ENCODE peak calls at places on chromosomes 4 and X, in eight cellular contexts. Y is lower leg skin; X is NCI-H460; B is iris pigment epithelial cell; A is stimulated activated CD4-positive, alpha-beta T cell treated with anti-CD3 and anti-CD28 coated beads, Interleukin-2, amount 100 ng/mL, for 4 hours; V is testis; L is HS-5; G is HS-27A. N is an unnamed sample.

GRCh38 chr4:68476191-68476590 is 28.9 kb downstream of the TMPRSS11E start:
- DNase-seq in Y (no peak), X (no peak), B (no peak), A (no peak), V (no peak), L (no peak), G (no peak), N (no peak)

GRCh38 chrX:122586831-122587230 is 597.2 kb upstream of the GRIA3 start:
- DNase-seq in Y (no peak), X (no peak), B (peak), A (no peak), V (no peak), L (no peak), G (no peak), N (no peak)

GRCh38 chrX:107713205-107714195 is 62.1 kb downstream of the TSC22D3 start:
- DNase-seq in Y (peak), X (no peak), B (no peak), A (no peak), V (peak), L (no peak), G (no peak), N (no peak)

GRCh38 chr4:112951362-112951962 is 98.0 kb upstream of the ANK2 start:
- DNase-seq in Y (no peak), X (peak), B (peak), A (no peak), V (no peak), L (no peak), G (no peak), N (no peak)

GRCh38 chrX:12992544-12993118 is 17.7 kb downstream of the TMSB4X start:
- DNase-seq in Y (no peak), X (no peak), B (no peak), A (no peak), V (no peak), L (no peak), G (no peak), N (no peak)

GRCh38 chr4:14184767-14185166 is 557.2 kb upstream of the BOD1L1 start:
- DNase-seq in Y (no peak), X (no peak), B (no peak), A (no peak), V (no peak), L (no peak), G (no peak), N (no peak)

GRCh38 chr4:185638548-185639301 is 103.4 kb upstream of the PDLIM3 start:
- DNase-seq in Y (no peak), X (no peak), B (peak), A (no peak), V (no peak), L (no peak), G (no peak), N (no peak)

GRCh38 chrX:74922922-74923321 is 2.3 kb downstream of the NEXMIF start:
- DNase-seq in Y (no peak), X (no peak), B (no peak), A (no peak), V (no peak), L (no peak), G (no peak), N (no peak)

GRCh38 chr4:124647599-124647998 is 64.9 kb downstream of the ANKRD50 start:
- DNase-seq in Y (no peak), X (no peak), B (no peak), A (no peak), V (no peak), L (no peak), G (no peak), N (no peak)

GRCh38 chr4:54082168-54082567 is 17.8 kb upstream of the CHIC2 start:
- DNase-seq in Y (no peak), X (peak), B (peak), A (no peak), V (no peak), L (peak), G (peak), N (no peak)

N was measured in natural killer cell treated with Interleukin-12 subunit alpha and Interleukin-12 subunit beta and Interleukin-15 and Interleukin-18, amount 100 ng/mL, for 72 hours.